ENCODE peak calls at places on chromosomes 4 and X, in nine cellular contexts. E is H9; D is GM12878; J is fibroblast of lung; N is kidney; F is SK-N-SH; K is CD8-positive, alpha-beta T cell; U is heart right ventricle; B is transverse colon. V is an unnamed sample.

GRCh38 chr4:24750106-24750505 is 45.3 kb upstream of the SOD3 start:
- DNase-seq in F (no peak), N (no peak), J (no peak), B (no peak), E (no peak), K (no peak), U (no peak), D (no peak), V (no peak)

GRCh38 chr4:108081251-108081650 is 87.5 kb downstream of the LEF1 start:
- DNase-seq in B (no peak), J (no peak), U (no peak), E (no peak), N (no peak), D (no peak), K (no peak), F (no peak), V (no peak)

GRCh38 chr4:124266706-124267105 is 445.8 kb downstream of the ANKRD50 start:
- DNase-seq in U (no peak), N (no peak), F (no peak), E (no peak), B (no peak), D (no peak), J (no peak), K (no peak), V (no peak)

GRCh38 chr4:2482693-2483092 is 13.8 kb downstream of the RNF4 start:
- DNase-seq in B (no peak), D (peak; percentile 67), E (no peak), U (no peak), K (no peak), J (peak; percentile 48), N (peak; percentile 59), F (no peak), V (no peak)

GRCh38 chrX:18422325-18422724 is 3.1 kb upstream of the CDKL5 start:
- DNase-seq in U (no peak), K (no peak), E (no peak), N (no peak), F (no peak), D (no peak), J (peak; percentile 94), B (no peak), V (no peak)

GRCh38 chr4:84159767-84160166 is 339.3 kb downstream of the NKX6-1 start:
- DNase-seq in B (no peak), F (no peak), D (no peak), E (peak; percentile 64), N (no peak), U (no peak), J (no peak), K (no peak), V (peak; percentile 20)

GRCh38 chrX:153769158-153769864 is 5.3 kb downstream of the PLXNB3 start:
- DNase-seq in J (no peak), U (peak; percentile 2), B (peak; percentile 5), F (peak; percentile 12), N (peak; percentile 75), E (peak; percentile 25), K (no peak), D (no peak), V (no peak)

GRCh38 chr4:170128219-170128804 is 38.6 kb upstream of the AADAT start:
- DNase-seq in E (no peak), F (no peak), N (no peak), U (no peak), D (no peak), K (no peak), B (no peak), J (no peak), V (no peak)

GRCh38 chrX:140393507-140393906 is 111.4 kb downstream of the SOX3 start:
- DNase-seq in N (no peak), J (no peak), U (no peak), K (no peak), F (no peak), D (no peak), E (no peak), B (no peak), V (no peak)

GRCh38 chr4:152719856-152720556 is 40.2 kb upstream of the TMEM154 start:
- DNase-seq in F (no peak), N (no peak), K (no peak), E (no peak), B (no peak), U (no peak), D (no peak), J (no peak), V (no peak)

GRCh38 chr4:112099701-112100289 is 45.5 kb upstream of the FAM241A start:
- DNase-seq in F (peak; percentile 52), E (no peak), B (no peak), N (no peak), J (peak; percentile 85), K (no peak), D (peak; percentile 27), U (no peak), V (peak; percentile 9)

GRCh38 chr4:11597506-11597905 is 168.8 kb upstream of the HS3ST1 start:
- DNase-seq in U (no peak), D (no peak), B (no peak), N (no peak), J (no peak), K (no peak), E (no peak), F (no peak), V (no peak)
- H3K27ac ChIP-seq in U (no peak overlapping the region), D (no peak overlapping the region), B (no peak overlapping the region), N (no peak overlapping the region), J (no peak overlapping the region), K (no peak overlapping the region), E (no peak overlapping the region), F (no peak overlapping the region), V (no peak overlapping the region)

GRCh38 chr4:139562839-139563238 is 6.8 kb upstream of the SETD7 start:
- DNase-seq in J (no peak), B (no peak), F (no peak), E (no peak), K (no peak), N (no peak), U (no peak), D (no peak), V (no peak)
- H3K9me3 ChIP-seq in J (no peaks in the 10 kb centered on the region), B (no peaks in the 10 kb centered on the region), F (no peaks in the 10 kb centered on the region), E (no peaks in the 10 kb centered on the region), K (no peaks in the 10 kb centered on the region), N (no peaks in the 10 kb centered on the region), U (no peaks in the 10 kb centered on the region), D (no peaks in the 10 kb centered on the region), V (no peaks in the 10 kb centered on the region)

DNA sequence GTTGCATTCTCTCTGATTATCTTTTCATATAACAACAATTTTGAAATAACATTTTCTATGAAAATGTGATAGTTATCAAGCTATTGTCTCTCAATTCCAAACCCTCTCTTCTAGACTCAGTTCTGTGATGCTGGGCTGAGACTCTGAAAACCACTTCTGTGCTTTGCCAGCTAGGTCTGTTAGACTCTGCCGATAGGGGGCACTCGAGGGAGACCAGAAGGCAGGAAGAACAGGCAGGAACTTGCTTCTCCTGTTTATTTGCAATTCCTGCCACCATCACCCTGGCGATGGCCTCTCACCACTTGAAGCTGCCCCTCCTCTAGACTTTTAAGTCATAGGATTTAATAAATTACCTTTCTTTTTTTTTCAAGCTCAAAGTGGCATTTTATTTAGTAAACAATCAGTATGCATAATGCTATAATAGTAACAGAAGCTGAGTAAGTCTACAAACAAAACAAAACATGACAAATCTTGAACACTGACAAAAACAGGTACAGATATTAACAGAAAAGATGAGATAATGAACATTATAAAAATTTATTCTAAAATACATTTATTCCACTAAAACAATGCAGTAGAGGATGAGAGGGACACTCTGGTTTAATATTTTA is 49.7 kb downstream of the RASL11B start:
- DNase-seq in D (peak; percentile 9), U (peak; percentile 53), F (peak; percentile 58), B (peak; percentile 80), N (no peak), K (peak; percentile 57), J (peak; percentile 75), E (peak; percentile 89), V (peak; percentile 77)
- H3K4me1 ChIP-seq in D (no peaks in the 10 kb centered on the region), U (peaks cover 9% of the 10 kb centered on the region), F (no peaks in the 10 kb centered on the region), B (peaks cover 21% of the 10 kb centered on the region), N (no peaks in the 10 kb centered on the region), K (no peaks in the 10 kb centered on the region), J (peaks cover 8% of the 10 kb centered on the region), E (no peaks in the 10 kb centered on the region), V (no peaks in the 10 kb centered on the region)

GRCh38 chr4:81620442-81620841 is 148.7 kb upstream of the RASGEF1B start:
- DNase-seq in E (no peak), U (no peak), F (no peak), J (no peak), B (no peak), D (no peak), N (no peak), K (no peak), V (no peak)

GRCh38 chr4:81622028-81622427 is 150.3 kb upstream of the RASGEF1B start:
- DNase-seq in D (no peak), U (no peak), E (no peak), K (no peak), J (no peak), F (no peak), B (no peak), N (no peak), V (no peak)

GRCh38 chr4:81621490-81621889 is 149.8 kb upstream of the RASGEF1B start:
- DNase-seq in U (no peak), K (no peak), E (no peak), D (no peak), N (no peak), B (no peak), F (no peak), J (no peak), V (no peak)

GRCh38 chr4:81622474-81623198 is 150.9 kb upstream of the RASGEF1B start:
- DNase-seq in J (no peak), U (no peak), D (no peak), F (no peak), K (no peak), E (no peak), N (no peak), B (no peak), V (no peak)

DNA sequence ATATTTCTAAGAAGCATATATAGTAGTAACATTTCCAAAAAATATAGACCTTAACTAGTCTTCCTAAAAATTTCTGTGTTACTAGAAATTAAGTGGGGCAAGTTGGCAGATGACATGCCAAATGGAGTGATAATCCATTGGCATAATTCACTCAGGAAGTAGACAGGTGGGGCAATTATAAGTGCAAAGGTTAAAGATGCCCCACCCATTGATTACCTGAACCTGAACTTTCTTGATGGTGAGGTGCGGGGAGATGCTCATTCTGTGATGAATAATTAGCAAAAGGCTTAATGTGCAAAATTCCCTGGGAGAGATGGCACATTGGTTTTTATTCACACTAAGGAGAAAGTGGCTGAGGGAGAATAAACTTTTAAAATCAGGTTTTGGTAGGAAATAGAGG is 145.9 kb upstream of the RASGEF1B start:
- DNase-seq in D (no peak), N (no peak), E (no peak), J (no peak), B (no peak), F (no peak), U (no peak), K (no peak), V (no peak)
- H3K27ac ChIP-seq in D (no peak overlapping the region), N (no peak overlapping the region), E (no peak overlapping the region), J (no peak overlapping the region), B (no peak overlapping the region), F (no peak overlapping the region), U (no peak overlapping the region), K (no peak overlapping the region), V (no peak overlapping the region)

GRCh38 chr4:116015549-116015948 is 902.1 kb upstream of the NDST4 start:
- DNase-seq in N (no peak), U (no peak), F (no peak), E (no peak), B (no peak), J (no peak), K (no peak), D (no peak), V (no peak)
- H3K9me3 ChIP-seq in N (peaks cover 3% of the 10 kb centered on the region), U (peaks cover 96% of the 10 kb centered on the region), F (no peaks in the 10 kb centered on the region), E (peaks cover 46% of the 10 kb centered on the region), B (peaks cover 22% of the 10 kb centered on the region), J (no peaks in the 10 kb centered on the region), K (peaks cover 23% of the 10 kb centered on the region), D (peaks cover 29% of the 10 kb centered on the region), V (peaks cover 10% of the 10 kb centered on the region)